ENCODE peak calls at places on chromosome 17, in four cellular contexts. One of them, this sample, is unnamed.

GRCh38 chr17:27478901-27479531 is 22.8 kb downstream of the KSR1 start:
- DNase-seq in H1: no peak
- DNase-seq in K562: peak; percentile 43
- DNase-seq in HepG2: no peak
- DNase-seq in this sample: no peak

GRCh38 chr17:61309857-61310256 is 89.8 kb upstream of the TBX2 start:
- DNase-seq in K562: no peak
- DNase-seq in HepG2: no peak
- DNase-seq in H1: no peak
- DNase-seq in this sample: no peak

GRCh38 chr17:79905832-79906231 is 66.6 kb upstream of the CBX4 start:
- DNase-seq in K562: peak; percentile 63
- DNase-seq in HepG2: peak; percentile 95
- DNase-seq in H1: no peak
- DNase-seq in this sample: no peak

GRCh38 chr17:43949777-43950176 is 4.0 kb downstream of the PYY start:
- DNase-seq in H1: no peak
- DNase-seq in HepG2: no peak
- DNase-seq in K562: no peak
- DNase-seq in this sample: no peak

GRCh38 chr17:63075969-63076368 is 109.9 kb downstream of the TANC2 start:
- DNase-seq in HepG2: no peak
- DNase-seq in K562: no peak
- DNase-seq in H1: no peak
- DNase-seq in this sample: no peak

GRCh38 chr17:48510761-48511604 is 19.8 kb downstream of the HOXB1 start:
- DNase-seq in K562: no peak
- DNase-seq in HepG2: no peak
- DNase-seq in H1: no peak
- DNase-seq in this sample: peak; percentile 73

GRCh38 chr17:35184274-35184673 is 9.9 kb downstream of the SLC35G3 start:
- DNase-seq in K562: no peak
- DNase-seq in H1: no peak
- DNase-seq in HepG2: no peak
- DNase-seq in this sample: no peak

GRCh38 chr17:79281803-79282202 is 207.2 kb downstream of the ENGASE start:
- DNase-seq in K562: no peak
- DNase-seq in H1: no peak
- DNase-seq in HepG2: peak; percentile 17
- DNase-seq in this sample: no peak

GRCh38 chr17:79350516-79350915 is 260.3 kb downstream of the RBFOX3 start:
- DNase-seq in HepG2: no peak
- DNase-seq in K562: no peak
- DNase-seq in H1: no peak
- DNase-seq in this sample: no peak

GRCh38 chr17:39016193-39017153 is 49.3 kb upstream of the FBXO47 start:
- DNase-seq in HepG2: no peak
- DNase-seq in K562: no peak
- DNase-seq in H1: no peak
- DNase-seq in this sample: no peak

GRCh38 chr17:10292057-10292931 is 80.5 kb downstream of the MYH13 start:
- DNase-seq in K562: no peak
- DNase-seq in H1: no peak
- DNase-seq in HepG2: no peak
- DNase-seq in this sample: peak; percentile 20

GRCh38 chr17:15289285-15290185 is 24.4 kb upstream of the PMP22 start:
- DNase-seq in HepG2: peak; percentile 25
- DNase-seq in H1: no peak
- DNase-seq in K562: peak; percentile 12
- DNase-seq in this sample: no peak

GRCh38 chr17:57532966-57533365 is 212.1 kb downstream of the CCDC182 start:
- DNase-seq in H1: no peak
- DNase-seq in K562: no peak
- DNase-seq in HepG2: no peak
- DNase-seq in this sample: no peak

GRCh38 chr17:48336986-48337385 is 93.0 kb downstream of the SKAP1 start:
- DNase-seq in HepG2: no peak
- DNase-seq in H1: no peak
- DNase-seq in K562: no peak
- DNase-seq in this sample: no peak

GRCh38 chr17:43372273-43372911 is 26.4 kb upstream of the ARL4D start:
- DNase-seq in H1: no peak
- DNase-seq in K562: no peak
- DNase-seq in HepG2: no peak
- DNase-seq in this sample: peak; percentile 79

GRCh38 chr17:63557416-63557815 is 7.1 kb downstream of the DCAF7 start:
- DNase-seq in HepG2: no peak
- DNase-seq in H1: no peak
- DNase-seq in K562: no peak
- DNase-seq in this sample: no peak

GRCh38 chr17:6456321-6456720 is 12.1 kb downstream of the PIMREG start:
- DNase-seq in K562: no peak
- DNase-seq in HepG2: no peak
- DNase-seq in H1: no peak
- DNase-seq in this sample: no peak

GRCh38 chr17:42928714-42929496 is 28.3 kb downstream of the G6PC1 start:
- DNase-seq in H1: peak; percentile 54
- DNase-seq in HepG2: peak; percentile 92
- DNase-seq in K562: peak; percentile 88
- DNase-seq in this sample: peak; percentile 45

GRCh38 chr17:35890774-35891155 is 10.6 kb upstream of the CCL5 start:
- DNase-seq in K562: no peak
- DNase-seq in HepG2: no peak
- DNase-seq in H1: no peak
- DNase-seq in this sample: no peak

GRCh38 chr17:17696871-17697633 is 15.8 kb downstream of the RAI1 start:
- DNase-seq in K562: no peak
- DNase-seq in HepG2: no peak
- DNase-seq in H1: no peak
- DNase-seq in this sample: no peak
- TF ChIP-seq RFX5 in K562: no peak
- TF ChIP-seq RFX5 in HepG2: no peak
- TF ChIP-seq RFX5 in H1: no peak
- TF ChIP-seq RFX5 in this sample: no peak

DNA sequence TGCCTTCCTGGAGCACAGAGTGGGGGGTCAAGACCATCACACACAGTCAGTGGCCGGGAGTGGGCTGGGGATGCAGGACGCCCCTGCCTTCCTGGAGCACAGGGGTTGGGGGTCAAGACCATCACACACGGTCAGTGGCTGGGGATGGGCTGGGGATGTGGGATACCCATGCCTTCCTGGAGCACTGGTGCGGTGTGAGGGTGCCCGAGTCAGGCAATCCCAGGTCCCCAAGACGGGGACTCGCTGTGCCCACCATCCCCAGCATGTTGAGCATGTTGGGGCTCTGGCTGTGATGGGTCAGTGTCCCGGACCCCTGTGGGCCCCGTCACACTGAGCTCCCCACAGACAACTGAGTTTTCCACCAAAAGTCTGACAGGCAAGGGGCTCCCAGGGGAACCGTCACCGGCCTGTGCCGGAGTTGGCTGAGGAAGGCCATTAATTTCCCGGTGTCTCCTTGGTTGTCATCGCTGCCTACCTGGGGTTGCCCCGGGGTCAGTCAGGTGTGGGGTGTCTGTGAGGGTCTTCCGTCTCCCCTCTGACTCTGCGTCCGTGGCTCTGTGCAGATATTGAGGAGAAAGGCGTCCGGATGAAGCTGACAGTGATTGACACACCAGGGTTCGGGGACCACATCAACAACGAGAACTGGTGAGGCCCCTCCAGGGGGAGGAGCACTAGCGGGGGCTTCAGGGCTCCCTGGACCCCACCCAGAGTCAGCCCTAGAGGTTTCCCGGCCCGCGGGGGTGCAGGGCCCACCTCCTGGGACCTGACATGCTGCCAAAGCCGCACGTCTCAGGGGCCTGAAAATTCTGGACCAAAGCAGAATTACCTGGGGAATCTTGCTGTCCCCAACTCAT is 347.1 kb downstream of the SEC14L1 start:
- DNase-seq in H1: no peak
- DNase-seq in HepG2: no peak
- DNase-seq in K562: no peak
- DNase-seq in this sample: no peak
- TF ChIP-seq CBX5 in H1: no peak
- TF ChIP-seq CBX5 in HepG2: no peak
- TF ChIP-seq CBX5 in K562: no peak
- TF ChIP-seq CBX5 in this sample: no peak

DNA sequence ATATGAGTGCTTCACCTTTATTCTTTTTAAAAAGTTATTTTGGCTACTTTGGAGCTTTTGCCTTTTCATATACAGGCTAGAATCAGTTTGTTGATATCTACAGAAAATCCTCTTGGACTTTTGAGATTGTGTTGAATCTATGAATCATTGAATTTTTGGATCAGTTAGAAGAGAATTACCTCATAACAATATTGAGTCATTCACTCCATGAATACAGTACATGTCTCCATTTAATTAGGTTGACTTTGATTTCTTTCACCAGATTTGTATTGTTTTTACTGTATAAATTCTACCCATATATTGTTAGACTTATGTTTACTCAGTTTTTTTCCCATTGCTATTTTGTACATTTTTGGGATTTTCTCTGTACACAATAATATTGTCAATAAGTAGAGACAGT is 54.4 kb downstream of the TAOK1 start:
- DNase-seq in K562: no peak
- DNase-seq in HepG2: no peak
- DNase-seq in H1: no peak
- DNase-seq in this sample: no peak
- TF ChIP-seq RFX5 in K562: no peak
- TF ChIP-seq RFX5 in HepG2: no peak
- TF ChIP-seq RFX5 in H1: no peak
- TF ChIP-seq RFX5 in this sample: no peak

GRCh38 chr17:33227911-33228310 is 65.2 kb downstream of the ASIC2 start:
- DNase-seq in K562: no peak
- DNase-seq in H1: no peak
- DNase-seq in HepG2: no peak
- DNase-seq in this sample: no peak

GRCh38 chr17:33225994-33226393 is 67.1 kb downstream of the ASIC2 start:
- DNase-seq in K562: no peak
- DNase-seq in HepG2: no peak
- DNase-seq in H1: no peak
- DNase-seq in this sample: no peak

GRCh38 chr17:33229499-33229898 is 63.6 kb downstream of the ASIC2 start:
- DNase-seq in K562: no peak
- DNase-seq in H1: no peak
- DNase-seq in HepG2: no peak
- DNase-seq in this sample: no peak

GRCh38 chr17:33229028-33229427 is 64.1 kb downstream of the ASIC2 start:
- DNase-seq in K562: no peak
- DNase-seq in HepG2: no peak
- DNase-seq in H1: no peak
- DNase-seq in this sample: no peak

GRCh38 chr17:33228548-33228947 is 64.5 kb downstream of the ASIC2 start:
- DNase-seq in HepG2: no peak
- DNase-seq in H1: no peak
- DNase-seq in K562: no peak
- DNase-seq in this sample: no peak
- TF ChIP-seq CBX5 in HepG2: no peak
- TF ChIP-seq CBX5 in H1: no peak
- TF ChIP-seq CBX5 in K562: no peak
- TF ChIP-seq CBX5 in this sample: no peak

GRCh38 chr17:37609170-37610040 is at the start of gene SYNRG:
- DNase-seq in H1: peak; percentile 99
- DNase-seq in K562: peak; percentile 99
- DNase-seq in HepG2: peak; percentile 92
- DNase-seq in this sample: peak; percentile 81

GRCh38 chr17:37614391-37614790 is 5.2 kb upstream of the SYNRG start:
- DNase-seq in H1: no peak
- DNase-seq in HepG2: no peak
- DNase-seq in K562: no peak
- DNase-seq in this sample: no peak

GRCh38 chr17:37610971-37611370 is 1.8 kb upstream of the SYNRG start:
- DNase-seq in H1: no peak
- DNase-seq in K562: no peak
- DNase-seq in HepG2: no peak
- DNase-seq in this sample: no peak

DNA sequence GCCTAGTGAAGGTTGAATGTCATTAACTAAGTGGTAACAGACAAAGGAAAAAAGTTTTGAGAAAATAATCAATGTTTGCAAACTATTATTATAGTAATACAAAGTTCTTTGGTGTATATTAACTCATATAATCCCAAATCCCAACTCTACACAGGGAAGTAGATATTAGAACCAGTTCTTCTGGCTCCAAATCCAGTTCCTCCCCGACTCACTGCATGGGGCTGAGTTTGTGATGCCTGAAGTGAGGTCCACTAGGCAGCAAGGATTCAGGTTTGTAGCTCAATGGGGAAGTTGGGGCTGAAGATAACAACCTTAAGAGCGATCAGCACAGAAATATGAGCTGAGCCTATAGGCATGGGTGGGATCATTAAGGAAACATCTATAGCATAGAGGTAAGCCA is 5.6 kb upstream of the SYNRG start:
- DNase-seq in K562: no peak
- DNase-seq in HepG2: no peak
- DNase-seq in H1: no peak
- DNase-seq in this sample: no peak
- TF ChIP-seq RFX5 in K562: no peak
- TF ChIP-seq RFX5 in HepG2: no peak
- TF ChIP-seq RFX5 in H1: no peak
- TF ChIP-seq RFX5 in this sample: no peak

GRCh38 chr17:67652433-67652832 is 65.3 kb upstream of the NOL11 start:
- DNase-seq in K562: no peak
- DNase-seq in H1: no peak
- DNase-seq in HepG2: no peak
- DNase-seq in this sample: no peak
- TF ChIP-seq CBX5 in K562: no peak
- TF ChIP-seq CBX5 in H1: no peak
- TF ChIP-seq CBX5 in HepG2: no peak
- TF ChIP-seq CBX5 in this sample: no peak